ENCODE peak calls at places on chromosomes 3 and 15, in ten cellular contexts. One of them, this sample, is unnamed.

GRCh38 chr3:124586126-124587052 is 143.9 kb upstream of the UMPS start:
- DNase-seq in upper lobe of right lung: no peak
- DNase-seq in GM06990: no peak
- DNase-seq in AG04449: no peak
- DNase-seq in gastrocnemius medialis: no peak
- DNase-seq in IMR-90: no peak
- DNase-seq in cardiac muscle cell: peak; percentile 51
- DNase-seq in endodermal cell: peak; percentile 87
- DNase-seq in A549: no peak
- DNase-seq in astrocyte of the spinal cord: no peak
- DNase-seq in this sample: no peak

GRCh38 chr3:120338517-120338916 is 10.6 kb downstream of the LRRC58 start:
- DNase-seq in upper lobe of right lung: no peak
- DNase-seq in GM06990: no peak
- DNase-seq in AG04449: no peak
- DNase-seq in gastrocnemius medialis: no peak
- DNase-seq in IMR-90: no peak
- DNase-seq in cardiac muscle cell: no peak
- DNase-seq in endodermal cell: no peak
- DNase-seq in A549: no peak
- DNase-seq in astrocyte of the spinal cord: no peak
- DNase-seq in this sample: peak; percentile 20

GRCh38 chr3:197317250-197317963 is 19.0 kb upstream of the DLG1 start:
- DNase-seq in upper lobe of right lung: no peak
- DNase-seq in GM06990: no peak
- DNase-seq in AG04449: peak; percentile 91
- DNase-seq in gastrocnemius medialis: no peak
- DNase-seq in IMR-90: peak; percentile 95
- DNase-seq in cardiac muscle cell: no peak
- DNase-seq in endodermal cell: no peak
- DNase-seq in A549: no peak
- DNase-seq in astrocyte of the spinal cord: peak; percentile 95
- DNase-seq in this sample: peak; percentile 92

GRCh38 chr15:70259030-70259424 is 161.3 kb upstream of the TLE3 start:
- DNase-seq in upper lobe of right lung: peak; percentile 82
- DNase-seq in GM06990: no peak
- DNase-seq in AG04449: no peak
- DNase-seq in gastrocnemius medialis: peak; percentile 60
- DNase-seq in IMR-90: peak; percentile 62
- DNase-seq in cardiac muscle cell: peak; percentile 74
- DNase-seq in endodermal cell: no peak
- DNase-seq in A549: no peak
- DNase-seq in astrocyte of the spinal cord: peak; percentile 48
- DNase-seq in this sample: peak; percentile 32

GRCh38 chr15:40344631-40345120 is 3.9 kb upstream of the CCDC9B start:
- DNase-seq in upper lobe of right lung: peak; percentile 80
- DNase-seq in GM06990: no peak
- DNase-seq in AG04449: no peak
- DNase-seq in gastrocnemius medialis: peak; percentile 53
- DNase-seq in IMR-90: peak; percentile 69
- DNase-seq in cardiac muscle cell: peak; percentile 65
- DNase-seq in endodermal cell: peak; percentile 85
- DNase-seq in A549: peak; percentile 55
- DNase-seq in astrocyte of the spinal cord: peak; percentile 55
- DNase-seq in this sample: peak; percentile 69

GRCh38 chr15:73803806-73804205 is 50.7 kb upstream of the INSYN1 start:
- DNase-seq in upper lobe of right lung: no peak
- DNase-seq in GM06990: no peak
- DNase-seq in AG04449: no peak
- DNase-seq in gastrocnemius medialis: no peak
- DNase-seq in IMR-90: no peak
- DNase-seq in cardiac muscle cell: no peak
- DNase-seq in endodermal cell: no peak
- DNase-seq in A549: no peak
- DNase-seq in astrocyte of the spinal cord: no peak
- DNase-seq in this sample: no peak

GRCh38 chr3:135106445-135106844 is 311.4 kb downstream of the EPHB1 start:
- DNase-seq in upper lobe of right lung: no peak
- DNase-seq in GM06990: no peak
- DNase-seq in AG04449: no peak
- DNase-seq in gastrocnemius medialis: no peak
- DNase-seq in IMR-90: peak; percentile 5
- DNase-seq in cardiac muscle cell: peak; percentile 87
- DNase-seq in endodermal cell: peak; percentile 89
- DNase-seq in A549: peak; percentile 2
- DNase-seq in astrocyte of the spinal cord: no peak
- DNase-seq in this sample: peak; percentile 13

GRCh38 chr3:133273346-133273745 is 126.5 kb upstream of the BFSP2 start:
- DNase-seq in upper lobe of right lung: no peak
- DNase-seq in GM06990: no peak
- DNase-seq in AG04449: no peak
- DNase-seq in gastrocnemius medialis: no peak
- DNase-seq in IMR-90: no peak
- DNase-seq in cardiac muscle cell: no peak
- DNase-seq in endodermal cell: no peak
- DNase-seq in A549: no peak
- DNase-seq in astrocyte of the spinal cord: no peak
- DNase-seq in this sample: no peak

GRCh38 chr15:99453646-99454045 is 112.1 kb upstream of the MEF2A start:
- DNase-seq in upper lobe of right lung: no peak
- DNase-seq in GM06990: no peak
- DNase-seq in AG04449: no peak
- DNase-seq in gastrocnemius medialis: no peak
- DNase-seq in IMR-90: no peak
- DNase-seq in cardiac muscle cell: no peak
- DNase-seq in endodermal cell: peak; percentile 31
- DNase-seq in A549: no peak
- DNase-seq in astrocyte of the spinal cord: no peak
- DNase-seq in this sample: no peak

GRCh38 chr3:146313411-146314111 is 62.7 kb upstream of the PLSCR4 start:
- DNase-seq in upper lobe of right lung: no peak
- DNase-seq in GM06990: no peak
- DNase-seq in AG04449: peak; percentile 57
- DNase-seq in gastrocnemius medialis: no peak
- DNase-seq in IMR-90: peak; percentile 90
- DNase-seq in cardiac muscle cell: no peak
- DNase-seq in endodermal cell: no peak
- DNase-seq in A549: peak; percentile 64
- DNase-seq in astrocyte of the spinal cord: peak; percentile 81
- DNase-seq in this sample: peak; percentile 67

GRCh38 chr15:43276563-43277200 is 10.0 kb upstream of the TGM5 start:
- DNase-seq in upper lobe of right lung: no peak
- DNase-seq in GM06990: no peak
- DNase-seq in AG04449: no peak
- DNase-seq in gastrocnemius medialis: no peak
- DNase-seq in IMR-90: no peak
- DNase-seq in cardiac muscle cell: no peak
- DNase-seq in endodermal cell: no peak
- DNase-seq in A549: no peak
- DNase-seq in astrocyte of the spinal cord: no peak
- DNase-seq in this sample: no peak

GRCh38 chr3:46845397-46845859 is 17.8 kb downstream of the MYL3 start:
- DNase-seq in upper lobe of right lung: peak; percentile 90
- DNase-seq in GM06990: no peak
- DNase-seq in AG04449: no peak
- DNase-seq in gastrocnemius medialis: peak; percentile 63
- DNase-seq in IMR-90: peak; percentile 62
- DNase-seq in cardiac muscle cell: no peak
- DNase-seq in endodermal cell: no peak
- DNase-seq in A549: no peak
- DNase-seq in astrocyte of the spinal cord: peak; percentile 92
- DNase-seq in this sample: no peak

GRCh38 chr15:30878515-30878914 is 25.2 kb upstream of the FAN1 start:
- DNase-seq in upper lobe of right lung: no peak
- DNase-seq in GM06990: no peak
- DNase-seq in AG04449: no peak
- DNase-seq in gastrocnemius medialis: no peak
- DNase-seq in IMR-90: no peak
- DNase-seq in cardiac muscle cell: no peak
- DNase-seq in endodermal cell: no peak
- DNase-seq in A549: no peak
- DNase-seq in astrocyte of the spinal cord: no peak
- DNase-seq in this sample: no peak

GRCh38 chr3:72100062-72100511 is 315.1 kb upstream of the PROK2 start:
- DNase-seq in upper lobe of right lung: no peak
- DNase-seq in GM06990: peak; percentile 63
- DNase-seq in AG04449: no peak
- DNase-seq in gastrocnemius medialis: no peak
- DNase-seq in IMR-90: no peak
- DNase-seq in cardiac muscle cell: peak; percentile 24
- DNase-seq in endodermal cell: peak; percentile 87
- DNase-seq in A549: no peak
- DNase-seq in astrocyte of the spinal cord: no peak
- DNase-seq in this sample: no peak
- H3K4me3 ChIP-seq in upper lobe of right lung: peak overlapping the region; percentile 27
- H3K4me3 ChIP-seq in GM06990: peak overlapping the region; percentile 48
- H3K4me3 ChIP-seq in AG04449: no peak overlapping the region
- H3K4me3 ChIP-seq in gastrocnemius medialis: no peak overlapping the region
- H3K4me3 ChIP-seq in IMR-90: no peak overlapping the region
- H3K4me3 ChIP-seq in cardiac muscle cell: peak overlapping the region; percentile 31
- H3K4me3 ChIP-seq in endodermal cell: peak overlapping the region; percentile 72
- H3K4me3 ChIP-seq in A549: no peak overlapping the region
- H3K4me3 ChIP-seq in astrocyte of the spinal cord: peak overlapping the region; percentile 27
- H3K4me3 ChIP-seq in this sample: no peak overlapping the region

GRCh38 chr3:116863270-116863770 is 153.7 kb downstream of the TUSC7 start:
- DNase-seq in upper lobe of right lung: no peak
- DNase-seq in GM06990: no peak
- DNase-seq in AG04449: no peak
- DNase-seq in gastrocnemius medialis: no peak
- DNase-seq in IMR-90: peak; percentile 0
- DNase-seq in cardiac muscle cell: no peak
- DNase-seq in endodermal cell: no peak
- DNase-seq in A549: no peak
- DNase-seq in astrocyte of the spinal cord: no peak
- DNase-seq in this sample: no peak

GRCh38 chr3:116864627-116864927 is 155.0 kb downstream of the TUSC7 start:
- DNase-seq in upper lobe of right lung: no peak
- DNase-seq in GM06990: no peak
- DNase-seq in AG04449: no peak
- DNase-seq in gastrocnemius medialis: no peak
- DNase-seq in IMR-90: no peak
- DNase-seq in cardiac muscle cell: no peak
- DNase-seq in endodermal cell: no peak
- DNase-seq in A549: no peak
- DNase-seq in astrocyte of the spinal cord: no peak
- DNase-seq in this sample: no peak

GRCh38 chr3:116863842-116864626 is 154.5 kb downstream of the TUSC7 start:
- DNase-seq in upper lobe of right lung: no peak
- DNase-seq in GM06990: no peak
- DNase-seq in AG04449: no peak
- DNase-seq in gastrocnemius medialis: no peak
- DNase-seq in IMR-90: peak; percentile 64
- DNase-seq in cardiac muscle cell: peak; percentile 49
- DNase-seq in endodermal cell: peak; percentile 73
- DNase-seq in A549: peak; percentile 51
- DNase-seq in astrocyte of the spinal cord: peak; percentile 59
- DNase-seq in this sample: peak; percentile 64
- H3K4me3 ChIP-seq in upper lobe of right lung: peak overlapping the region; percentile 20
- H3K4me3 ChIP-seq in GM06990: peak overlapping the region; percentile 19
- H3K4me3 ChIP-seq in AG04449: peak overlapping the region; percentile 56
- H3K4me3 ChIP-seq in gastrocnemius medialis: no peak overlapping the region
- H3K4me3 ChIP-seq in IMR-90: peak overlapping the region; percentile 82
- H3K4me3 ChIP-seq in cardiac muscle cell: peak overlapping the region; percentile 22
- H3K4me3 ChIP-seq in endodermal cell: peak overlapping the region; percentile 54
- H3K4me3 ChIP-seq in A549: peak overlapping the region; percentile 23
- H3K4me3 ChIP-seq in astrocyte of the spinal cord: peak overlapping the region; percentile 36
- H3K4me3 ChIP-seq in this sample: no peak overlapping the region

GRCh38 chr3:129047553-129047839 is 13.1 kb upstream of the GP9 start:
- DNase-seq in upper lobe of right lung: no peak
- DNase-seq in GM06990: no peak
- DNase-seq in AG04449: no peak
- DNase-seq in gastrocnemius medialis: no peak
- DNase-seq in IMR-90: no peak
- DNase-seq in cardiac muscle cell: no peak
- DNase-seq in endodermal cell: peak; percentile 31
- DNase-seq in A549: no peak
- DNase-seq in astrocyte of the spinal cord: no peak
- DNase-seq in this sample: no peak

GRCh38 chr3:129046732-129047552 is 13.6 kb upstream of the GP9 start:
- DNase-seq in upper lobe of right lung: no peak
- DNase-seq in GM06990: no peak
- DNase-seq in AG04449: no peak
- DNase-seq in gastrocnemius medialis: no peak
- DNase-seq in IMR-90: no peak
- DNase-seq in cardiac muscle cell: no peak
- DNase-seq in endodermal cell: no peak
- DNase-seq in A549: no peak
- DNase-seq in astrocyte of the spinal cord: no peak
- DNase-seq in this sample: no peak

GRCh38 chr3:129040579-129041300 is 19.8 kb upstream of the GP9 start:
- DNase-seq in upper lobe of right lung: no peak
- DNase-seq in GM06990: no peak
- DNase-seq in AG04449: no peak
- DNase-seq in gastrocnemius medialis: no peak
- DNase-seq in IMR-90: no peak
- DNase-seq in cardiac muscle cell: no peak
- DNase-seq in endodermal cell: peak; percentile 62
- DNase-seq in A549: no peak
- DNase-seq in astrocyte of the spinal cord: no peak
- DNase-seq in this sample: no peak

GRCh38 chr3:129046037-129046731 is 14.4 kb upstream of the GP9 start:
- DNase-seq in upper lobe of right lung: no peak
- DNase-seq in GM06990: no peak
- DNase-seq in AG04449: no peak
- DNase-seq in gastrocnemius medialis: no peak
- DNase-seq in IMR-90: no peak
- DNase-seq in cardiac muscle cell: no peak
- DNase-seq in endodermal cell: peak; percentile 81
- DNase-seq in A549: no peak
- DNase-seq in astrocyte of the spinal cord: no peak
- DNase-seq in this sample: no peak

GRCh38 chr3:129045675-129046036 is 14.9 kb upstream of the GP9 start:
- DNase-seq in upper lobe of right lung: no peak
- DNase-seq in GM06990: no peak
- DNase-seq in AG04449: no peak
- DNase-seq in gastrocnemius medialis: no peak
- DNase-seq in IMR-90: no peak
- DNase-seq in cardiac muscle cell: no peak
- DNase-seq in endodermal cell: peak; percentile 58
- DNase-seq in A549: no peak
- DNase-seq in astrocyte of the spinal cord: no peak
- DNase-seq in this sample: peak; percentile 20
- H3K4me3 ChIP-seq in upper lobe of right lung: peak overlapping the region; percentile 20
- H3K4me3 ChIP-seq in GM06990: no peak overlapping the region
- H3K4me3 ChIP-seq in AG04449: no peak overlapping the region
- H3K4me3 ChIP-seq in gastrocnemius medialis: peak overlapping the region; percentile 41
- H3K4me3 ChIP-seq in IMR-90: no peak overlapping the region
- H3K4me3 ChIP-seq in cardiac muscle cell: no peak overlapping the region
- H3K4me3 ChIP-seq in endodermal cell: no peak overlapping the region
- H3K4me3 ChIP-seq in A549: no peak overlapping the region
- H3K4me3 ChIP-seq in astrocyte of the spinal cord: no peak overlapping the region
- H3K4me3 ChIP-seq in this sample: no peak overlapping the region

DNA sequence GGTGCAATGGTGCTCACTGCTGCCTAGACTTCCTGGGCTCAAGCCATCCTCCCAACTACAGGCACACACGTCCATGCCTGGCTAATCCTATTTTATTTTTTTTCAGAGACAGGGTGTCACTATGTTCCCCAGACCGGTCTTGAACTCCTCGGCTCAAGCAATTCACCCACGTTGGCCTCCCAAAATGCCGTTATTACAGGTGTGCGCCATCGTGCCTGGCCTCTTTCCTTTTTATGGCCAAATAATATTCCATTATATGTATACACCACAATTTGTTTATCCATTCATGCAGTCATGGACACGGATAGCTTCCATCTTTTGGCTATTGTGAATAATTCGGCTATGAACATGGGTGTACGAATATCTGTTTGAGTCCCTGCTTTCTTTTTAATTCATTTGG is 962 bp upstream of the NEK4 start:
- DNase-seq in upper lobe of right lung: peak; percentile 3
- DNase-seq in GM06990: no peak
- DNase-seq in AG04449: no peak
- DNase-seq in gastrocnemius medialis: no peak
- DNase-seq in IMR-90: no peak
- DNase-seq in cardiac muscle cell: no peak
- DNase-seq in endodermal cell: no peak
- DNase-seq in A549: no peak
- DNase-seq in astrocyte of the spinal cord: no peak
- DNase-seq in this sample: no peak
- H3K4me3 ChIP-seq in upper lobe of right lung: peak overlapping the region; percentile 87
- H3K4me3 ChIP-seq in GM06990: no peak overlapping the region
- H3K4me3 ChIP-seq in AG04449: no peak overlapping the region
- H3K4me3 ChIP-seq in gastrocnemius medialis: peak overlapping the region; percentile 97
- H3K4me3 ChIP-seq in IMR-90: no peak overlapping the region
- H3K4me3 ChIP-seq in cardiac muscle cell: no peak overlapping the region
- H3K4me3 ChIP-seq in endodermal cell: peak overlapping the region; percentile 91
- H3K4me3 ChIP-seq in A549: peak overlapping the region; percentile 71
- H3K4me3 ChIP-seq in astrocyte of the spinal cord: no peak overlapping the region
- H3K4me3 ChIP-seq in this sample: no peak overlapping the region

This sample was measured in epithelial cell of esophagus.